ENCODE peak calls at places on chromosomes 13 and 19, in ten cellular contexts. U is activated CD4-positive, alpha-beta T cell treated with anti-CD3 and anti-CD28 coated beads for 4 hours; D is activated naive CD8-positive, alpha-beta T cell treated with anti-CD3 and anti-CD28 coated beads for 36 hours; K is NB4; C is B cell; I is SW480; R is upper lobe of right lung; Q is AG04450; A is CD8-positive, alpha-beta T cell; H is NCI-H226. V is an unnamed sample.

GRCh38 chr13:98386632-98387031 is 190.3 kb downstream of the STK24 start:
- DNase-seq in K (no peak), U (no peak), C (no peak), H (no peak), D (no peak), I (peak; percentile 2), R (no peak), Q (no peak), A (no peak), V (no peak)

GRCh38 chr13:43846496-43846895 is 33.0 kb downstream of the CCDC122 start:
- DNase-seq in D (no peak), K (no peak), C (no peak), H (peak; percentile 55), U (no peak), I (no peak), A (no peak), Q (peak; percentile 46), R (no peak), V (peak; percentile 61)

GRCh38 chr19:6467384-6467783 is 3.3 kb downstream of the CRB3 start:
- DNase-seq in D (no peak), R (no peak), U (no peak), Q (no peak), K (no peak), I (no peak), A (no peak), H (no peak), C (no peak), V (no peak)

GRCh38 chr19:45507864-45508680 is 793 bp downstream of the VASP start:
- DNase-seq in U (peak; percentile 62), C (peak; percentile 62), H (no peak), A (peak; percentile 51), K (peak; percentile 47), D (peak; percentile 68), Q (no peak), R (peak; percentile 78), I (peak; percentile 55), V (no peak)

GRCh38 chr13:30978981-30979956 is 46.8 kb downstream of the TEX26 start:
- DNase-seq in Q (no peak), H (no peak), K (peak; percentile 61), R (peak; percentile 77), U (peak; percentile 24), I (no peak), A (peak; percentile 29), C (peak; percentile 13), D (peak; percentile 23), V (no peak)

GRCh38 chr13:24459234-24459633 is 53.3 kb downstream of the PARP4 start:
- DNase-seq in A (no peak), I (no peak), C (no peak), Q (peak; percentile 75), K (no peak), R (no peak), D (peak; percentile 10), U (no peak), H (no peak), V (peak; percentile 80)

GRCh38 chr19:30873003-30873402 is 476.2 kb downstream of the TSHZ3 start:
- DNase-seq in R (no peak), U (no peak), C (no peak), Q (no peak), I (no peak), H (no peak), D (no peak), A (no peak), K (no peak), V (no peak)

GRCh38 chr19:43683905-43684304 is 13.9 kb upstream of the PLAUR start:
- DNase-seq in Q (no peak), D (no peak), C (no peak), R (no peak), H (no peak), I (no peak), K (no peak), A (no peak), U (no peak), V (no peak)

GRCh38 chr13:21216332-21216731 is 39.9 kb downstream of the MRPL57 start:
- DNase-seq in R (no peak), A (no peak), I (no peak), H (no peak), C (no peak), K (no peak), D (no peak), U (no peak), Q (no peak), V (no peak)

GRCh38 chr19:53809518-53810186 is 14.5 kb downstream of the NLRP12 start:
- DNase-seq in K (peak; percentile 73), Q (no peak), D (peak; percentile 5), U (no peak), H (no peak), C (no peak), R (no peak), I (no peak), A (no peak), V (no peak)

GRCh38 chr13:52651880-52652169 is 811 bp upstream of the SUGT1 start:
- DNase-seq in A (no peak), I (no peak), H (no peak), D (no peak), U (no peak), R (no peak), C (no peak), Q (peak; percentile 11), K (no peak), V (no peak)

GRCh38 chr13:30739646-30740642 is 4.6 kb downstream of the ALOX5AP start:
- DNase-seq in K (peak; percentile 85), U (peak; percentile 64), R (no peak), D (peak; percentile 68), H (peak; percentile 63), Q (peak; percentile 86), C (peak; percentile 25), A (peak; percentile 61), I (peak; percentile 81), V (peak; percentile 93)

GRCh38 chr13:101397742-101398141 is 18.6 kb downstream of the NALCN start:
- DNase-seq in C (no peak), U (no peak), Q (peak; percentile 66), H (peak; percentile 82), I (no peak), A (no peak), R (no peak), K (no peak), D (no peak), V (peak; percentile 91)

GRCh38 chr19:1355974-1356865 is 27.5 kb upstream of the NDUFS7 start:
- DNase-seq in H (no peak), I (no peak), C (no peak), R (no peak), A (no peak), Q (no peak), D (no peak), K (no peak), U (no peak), V (peak; percentile 44)

GRCh38 chr13:37029617-37030016 is 29.0 kb downstream of the EXOSC8 start:
- DNase-seq in K (no peak), U (no peak), Q (peak; percentile 1), I (no peak), R (no peak), A (no peak), D (no peak), H (no peak), C (no peak), V (peak; percentile 60)

GRCh38 chr13:61664821-61665705 is 249.4 kb upstream of the PCDH20 start:
- DNase-seq in C (no peak), R (no peak), U (no peak), I (no peak), Q (no peak), A (no peak), H (no peak), D (no peak), K (no peak), V (no peak)

GRCh38 chr13:107680115-107680514 is 535.2 kb downstream of the LIG4 start:
- DNase-seq in H (peak; percentile 5), Q (no peak), A (no peak), I (no peak), R (no peak), D (no peak), U (no peak), C (no peak), K (no peak), V (peak; percentile 1)

GRCh38 chr13:113981611-113982295 is 7.9 kb upstream of the C13orf46 start:
- DNase-seq in K (no peak), Q (no peak), R (peak; percentile 63), U (no peak), C (no peak), A (no peak), D (no peak), I (no peak), H (no peak), V (no peak)